ENCODE peak calls at places on chromosomes 11 and 22, in five cellular contexts. K is fibroblast of villous mesenchyme, H is heart right ventricle, Q is AG10803, N is A549. P is an unnamed sample.

GRCh38 chr22:30837531-30837930 is 131.0 kb downstream of the MORC2 start:
- DNase-seq in N (no peak), H (no peak), Q (no peak), K (no peak), P (no peak)

GRCh38 chr11:2097998-2098690 is 41.0 kb downstream of the IGF2 start:
- DNase-seq in H (no peak), N (no peak), K (no peak), Q (no peak), P (no peak)

GRCh38 chr11:109697140-109697843 is 275.3 kb downstream of the C11orf87 start:
- DNase-seq in H (no peak), Q (peak), N (peak), K (peak), P (peak)

GRCh38 chr11:19092850-19093249 is 24.1 kb upstream of the ZDHHC13 start:
- DNase-seq in H (no peak), K (no peak), Q (no peak), N (no peak), P (no peak)

GRCh38 chr22:24247564-24248344 is 2.9 kb upstream of the GGT5 start:
- DNase-seq in Q (peak), N (peak), H (peak), K (peak), P (no peak)

GRCh38 chr11:93155738-93156137 is 42.1 kb downstream of the SLC36A4 start:
- DNase-seq in H (no peak), N (no peak), Q (no peak), K (no peak), P (no peak)

GRCh38 chr11:115890500-115890899 is 386.3 kb upstream of the CADM1 start:
- DNase-seq in N (no peak), K (no peak), Q (no peak), H (no peak), P (no peak)

GRCh38 chr11:124760205-124760652 is 1.9 kb downstream of the ESAM start:
- DNase-seq in N (no peak), Q (no peak), H (peak), K (peak), P (no peak)

GRCh38 chr22:50090141-50090714 is 422 bp downstream of the MOV10L1 start:
- DNase-seq in K (no peak), N (no peak), H (no peak), Q (no peak), P (no peak)

GRCh38 chr11:44374001-44374400 is 64.1 kb upstream of the ALX4 start:
- DNase-seq in N (no peak), Q (no peak), K (no peak), H (no peak), P (no peak)

GRCh38 chr22:26559961-26560575 is 29.9 kb downstream of the TPST2 start:
- DNase-seq in N (no peak), Q (no peak), H (no peak), K (no peak), P (no peak)

GRCh38 chr11:86637976-86638375 is 34.4 kb downstream of the ME3 start:
- DNase-seq in K (peak), N (no peak), Q (no peak), H (no peak), P (peak)

GRCh38 chr11:62491571-62492329 is 54.9 kb downstream of the AHNAK start:
- DNase-seq in H (no peak), K (no peak), N (no peak), Q (no peak), P (no peak)

GRCh38 chr11:128524172-128524571 is 63.2 kb downstream of the ETS1 start:
- DNase-seq in K (peak), Q (peak), H (no peak), N (no peak), P (no peak)

GRCh38 chr11:26553182-26553581 is 18.9 kb downstream of the MUC15 start:
- DNase-seq in H (no peak), Q (no peak), K (no peak), N (no peak), P (no peak)

GRCh38 chr11:73653996-73654395 is 7.6 kb downstream of the PLEKHB1 start:
- DNase-seq in N (no peak), H (no peak), Q (no peak), K (no peak), P (no peak)

GRCh38 chr11:81658722-81659121 is 1074.9 kb downstream of the FAM181B start:
- DNase-seq in K (peak), N (peak), H (no peak), Q (peak), P (peak)

GRCh38 chr11:561148-562003 is 606 bp downstream of the RASSF7 start:
- DNase-seq in Q (peak), N (peak), H (no peak), K (no peak), P (no peak)

GRCh38 chr22:19149047-19149883 is 827 bp downstream of the GSC2 start:
- DNase-seq in H (no peak), Q (no peak), K (no peak), N (no peak), P (no peak)

GRCh38 chr11:105915036-105915435 is 107.0 kb downstream of the MSANTD4 start:
- DNase-seq in H (no peak), K (no peak), Q (no peak), N (no peak), P (no peak)

GRCh38 chr22:42978453-42979103 is 36.4 kb downstream of the PACSIN2 start:
- DNase-seq in Q (peak), N (no peak), K (no peak), H (no peak), P (no peak)

GRCh38 chr22:38172489-38173155 is 9.0 kb downstream of the PLA2G6 start:
- DNase-seq in Q (peak), K (no peak), H (peak), N (no peak), P (no peak)

GRCh38 chr11:67439321-67440228 is 2.1 kb upstream of the PTPRCAP start:
- DNase-seq in H (no peak), K (no peak), Q (peak), N (peak), P (peak)

GRCh38 chr22:35839811-35840739 is 122.4 kb downstream of the APOL5 start:
- DNase-seq in H (peak), N (peak), Q (peak), K (peak), P (no peak)

GRCh38 chr11:130518164-130518563 is 69.7 kb downstream of the ADAMTS15 start:
- DNase-seq in H (no peak), Q (no peak), N (no peak), K (no peak), P (no peak)

DNA sequence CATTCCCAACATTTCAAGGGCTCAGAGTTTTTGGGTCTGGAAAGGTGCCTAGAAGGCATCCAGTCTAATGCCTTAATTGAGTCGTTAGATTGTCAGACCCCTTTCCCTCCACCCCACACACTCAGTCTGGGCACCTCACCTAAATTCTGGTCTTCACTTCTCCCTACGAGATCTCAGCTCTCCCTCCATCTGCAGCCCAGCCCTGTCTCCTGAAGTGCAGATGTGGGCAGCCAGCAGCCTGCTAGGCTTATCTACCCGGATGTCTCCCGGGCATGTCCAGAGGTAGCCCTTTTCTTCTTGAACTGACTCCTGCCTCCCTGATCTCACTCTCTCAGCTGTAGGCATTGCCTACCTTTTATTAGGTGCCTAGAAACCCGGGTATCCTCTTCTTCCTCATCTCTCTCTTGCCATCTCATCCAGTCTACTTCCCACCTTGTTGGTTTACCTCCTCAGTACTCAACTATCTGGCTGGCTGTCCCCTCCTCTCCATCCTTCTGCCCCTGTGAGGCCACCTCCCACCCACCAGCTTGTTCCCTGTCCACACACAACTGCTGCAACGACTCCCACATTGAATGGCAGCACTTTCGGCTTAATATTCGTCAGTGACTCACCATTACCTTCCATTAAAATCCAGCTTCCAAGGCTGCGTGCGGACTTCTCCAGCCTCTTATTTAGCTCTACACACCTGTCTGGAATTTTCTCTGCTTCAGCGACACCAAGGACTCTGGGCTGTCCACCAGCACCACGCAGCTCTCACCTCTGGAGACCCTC is 6.2 kb downstream of the SEPTIN3 start:
- DNase-seq in H (no peak), K (no peak), Q (no peak), N (no peak), P (no peak)
- H3K4me3 ChIP-seq in H (no peak), K (no peak), Q (no peak), N (no peak), P (peak)

GRCh38 chr11:83813296-83813695 is 527.1 kb upstream of the CCDC90B start:
- DNase-seq in K (no peak), H (no peak), Q (peak), N (no peak), P (no peak)
- H3K4me3 ChIP-seq in K (no peak), H (no peak), Q (no peak), N (no peak), P (no peak)

DNA sequence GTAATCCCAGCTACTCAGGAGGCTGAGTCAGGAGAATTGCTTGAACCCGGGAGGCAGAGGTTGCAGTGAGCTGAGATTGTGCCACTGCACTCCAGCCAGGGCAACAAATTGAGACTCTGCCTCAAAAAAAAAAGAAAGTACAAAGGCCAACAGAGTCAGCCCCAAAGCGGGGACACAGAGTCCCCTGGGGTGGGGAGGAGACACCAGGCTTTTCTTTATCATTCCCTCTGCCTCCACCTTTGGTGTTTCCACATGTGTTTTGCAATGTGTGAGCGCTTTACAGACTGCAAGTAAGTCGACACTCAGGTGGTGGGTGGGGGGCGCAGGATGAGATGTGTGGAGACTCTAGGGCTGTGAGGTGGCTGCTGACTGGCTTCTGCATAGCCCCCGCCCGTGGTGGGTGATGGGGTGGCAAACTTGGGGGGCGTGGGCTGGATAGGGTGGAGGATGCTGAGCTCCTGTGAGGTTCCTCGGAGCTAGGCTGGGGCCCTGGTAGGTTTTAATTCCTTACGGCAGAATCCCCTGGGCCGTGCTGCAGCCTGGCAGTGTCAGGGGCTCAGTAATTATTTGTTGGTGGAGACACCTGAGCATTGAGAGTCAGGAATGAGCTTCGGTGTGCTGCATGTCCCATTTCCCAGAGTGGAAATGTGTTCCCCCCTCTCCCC is 177.2 kb downstream of the CTTN start:
- DNase-seq in Q (no peak), N (no peak), H (no peak), K (no peak), P (no peak)
- H3K4me3 ChIP-seq in Q (no peak), N (no peak), H (no peak), K (no peak), P (no peak)

DNA sequence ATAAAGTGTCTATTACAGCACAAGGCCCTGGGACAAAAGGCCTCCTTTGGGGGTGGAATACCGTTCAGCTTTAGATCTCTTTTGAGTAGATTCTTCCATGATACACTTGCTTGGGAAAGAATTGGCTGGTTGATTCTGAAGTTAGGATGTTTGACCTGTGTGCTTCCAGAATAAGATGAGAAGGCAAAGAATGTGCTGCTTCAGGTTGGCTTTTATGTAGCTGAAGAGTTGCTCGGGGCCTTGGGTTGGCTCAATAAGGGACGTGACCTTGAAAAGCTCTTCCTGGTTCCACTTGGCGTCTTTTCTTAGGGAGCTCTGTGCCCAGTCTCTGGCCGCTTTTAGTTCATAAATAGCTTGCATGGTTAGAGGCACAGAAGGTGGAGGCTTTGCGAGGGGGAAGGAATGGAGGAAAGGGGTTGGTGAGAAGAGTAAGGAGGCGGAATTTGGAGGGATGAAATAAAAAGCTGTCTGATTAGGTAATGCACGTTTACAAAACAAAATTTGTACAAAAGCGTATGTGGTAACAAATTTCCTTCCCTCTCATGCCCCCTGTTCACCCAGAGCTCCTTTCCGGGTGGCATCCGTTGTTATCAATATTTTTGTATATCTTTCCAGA is 4.2 kb upstream of the SORL1-AS1 start:
- DNase-seq in N (no peak), Q (no peak), H (no peak), K (no peak), P (no peak)
- H3K4me3 ChIP-seq in N (no peak), Q (no peak), H (no peak), K (no peak), P (no peak)

DNA sequence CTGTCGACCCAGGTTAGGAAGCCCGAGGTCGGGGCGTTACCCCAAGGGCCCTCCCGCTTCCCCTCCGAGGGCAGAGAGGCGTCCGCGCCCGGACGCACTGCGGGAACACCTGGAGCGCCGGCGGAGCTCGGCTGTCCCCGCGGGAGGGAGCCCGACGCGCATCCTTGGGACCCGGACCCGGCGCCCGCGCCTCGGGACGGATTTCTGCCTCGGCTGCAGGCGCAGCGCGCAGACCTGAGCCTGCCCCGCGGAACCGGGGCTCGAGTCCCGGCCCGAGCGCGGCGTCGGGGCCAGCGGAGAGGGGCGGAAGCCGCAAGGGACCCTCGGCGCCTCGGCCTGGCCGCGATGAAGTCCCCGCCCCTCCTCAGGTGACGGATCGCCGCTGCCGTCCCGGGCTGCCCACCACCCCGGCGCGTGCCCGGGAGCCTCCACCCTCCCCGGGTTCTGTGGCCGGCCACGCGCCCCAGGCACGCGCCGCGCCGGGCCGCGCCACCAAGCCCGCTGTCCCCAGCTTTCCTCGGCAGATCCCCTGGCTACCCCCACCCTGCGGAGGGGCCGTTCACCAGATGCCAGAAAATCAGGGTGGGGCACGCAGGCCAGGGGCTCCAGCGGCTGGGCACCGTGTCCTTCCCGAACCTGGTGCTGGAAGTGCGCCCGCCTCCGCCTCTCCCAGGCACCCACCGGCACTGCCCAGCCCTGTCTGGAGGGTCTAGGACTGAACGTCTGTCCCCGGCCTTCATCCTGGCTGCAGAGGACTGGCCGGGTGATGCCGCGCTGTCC is 407 bp downstream of the GLB1L3 start:
- DNase-seq in K (no peak), H (no peak), Q (no peak), N (no peak), P (no peak)
- H3K4me3 ChIP-seq in K (peak), H (peak), Q (no peak), N (peak), P (peak)

DNA sequence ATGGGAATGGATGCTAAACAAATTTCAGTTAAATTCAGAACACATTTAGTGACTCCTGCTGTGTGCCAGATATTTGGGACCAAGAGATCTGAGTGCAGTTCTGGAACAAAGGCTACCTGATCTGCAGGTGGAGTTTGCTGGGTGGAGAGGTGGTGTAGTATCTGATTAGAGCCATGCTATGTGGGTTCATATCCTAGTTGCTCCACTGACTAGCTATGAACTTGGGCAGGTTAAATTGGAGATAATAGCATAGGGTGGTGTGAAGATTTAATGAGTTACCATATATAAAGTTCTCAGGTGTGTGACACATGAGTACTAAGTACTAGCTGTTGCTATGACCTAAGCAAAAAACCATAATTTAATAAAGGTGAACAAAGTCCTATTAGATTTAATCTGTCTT is 2.0 kb downstream of the ENDOD1 start:
- DNase-seq in Q (no peak), N (no peak), K (no peak), H (no peak), P (no peak)
- H3K4me3 ChIP-seq in Q (no peak), N (no peak), K (no peak), H (no peak), P (no peak)

DNA sequence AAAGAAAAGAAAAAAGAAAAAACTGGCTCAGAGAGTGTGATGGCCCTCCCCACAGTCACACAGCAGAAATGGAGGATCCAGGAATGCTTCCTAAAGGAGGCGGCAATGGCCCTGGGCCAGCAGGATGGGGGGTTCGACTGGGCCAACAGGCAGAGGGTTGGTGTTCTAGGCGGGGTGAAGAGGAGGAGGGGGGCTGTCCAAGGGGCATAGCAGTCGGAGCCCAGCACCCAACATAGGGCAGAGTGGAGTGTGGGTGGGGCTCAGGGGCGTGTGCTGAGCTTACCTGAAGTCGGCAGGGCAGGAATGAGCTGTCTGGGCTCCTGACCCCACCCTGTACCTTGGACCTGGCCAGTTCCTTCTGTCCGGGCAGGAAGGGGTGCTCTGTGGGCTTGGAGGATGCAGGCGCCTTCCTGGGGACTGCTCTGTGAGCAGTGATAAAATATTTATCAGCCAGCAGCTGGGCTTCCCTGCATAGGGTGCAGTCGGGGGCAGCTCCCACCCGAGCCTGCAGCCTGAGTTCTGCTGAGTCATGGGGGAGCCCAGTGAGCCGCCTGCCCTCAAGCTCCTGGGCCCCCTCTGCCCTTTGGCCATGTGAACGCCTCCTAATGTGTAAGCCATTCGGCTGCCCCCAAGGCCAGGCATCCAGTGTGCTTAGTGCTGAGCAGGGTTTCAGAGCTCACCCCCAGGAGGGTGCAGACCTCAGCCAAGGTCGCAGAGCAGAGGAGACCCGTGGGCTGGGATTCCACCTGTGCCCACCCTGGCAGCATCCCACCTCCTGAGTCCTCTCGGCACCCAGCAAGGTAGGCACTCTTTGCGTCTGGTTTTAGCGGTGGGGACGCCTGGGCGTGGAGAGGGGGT is 25.3 kb upstream of the PRR5 start:
- DNase-seq in H (no peak), N (peak), K (peak), Q (no peak), P (no peak)
- H3K4me3 ChIP-seq in H (no peak), N (peak), K (peak), Q (no peak), P (no peak)

GRCh38 chr11:16002942-16003341 is 353.4 kb downstream of the SOX6 start:
- DNase-seq in Q (no peak), K (no peak), N (no peak), H (no peak), P (no peak)
- H3K4me3 ChIP-seq in Q (no peak), K (no peak), N (no peak), H (no peak), P (no peak)

GRCh38 chr11:64801591-64802369 is 1.2 kb downstream of the MAP4K2 start:
- DNase-seq in N (no peak), Q (no peak), H (no peak), K (no peak), P (no peak)
- H3K4me3 ChIP-seq in N (no peak), Q (peak), H (peak), K (peak), P (peak)

P was measured in Jurkat, Clone E6-1.